ENCODE peak calls at places on chromosomes 12 and 14, in seven cellular contexts. T is adrenal gland, U is OCI-LY7, C is pancreas, E is fibroblast of pulmonary artery, I is fibroblast of villous mesenchyme, M is cardiac muscle cell. N is an unnamed sample.

GRCh38 chr12:66971816-66972215 is 292.9 kb upstream of the GRIP1 start:
- DNase-seq in T (no peak), U (no peak), C (no peak), E (no peak), I (no peak), M (no peak), N (no peak)

GRCh38 chr14:39267592-39268112 is 33.9 kb downstream of the MIA2 start:
- DNase-seq in T (no peak), U (peak), C (no peak), E (no peak), I (peak), M (peak), N (peak)

GRCh38 chr14:54642121-54642520 is 75.2 kb downstream of the SAMD4A start:
- DNase-seq in T (no peak), U (no peak), C (no peak), E (no peak), I (no peak), M (no peak), N (no peak)

GRCh38 chr14:21011136-21011535 is 12.0 kb downstream of the SLC39A2 start:
- DNase-seq in T (no peak), U (no peak), C (no peak), E (no peak), I (no peak), M (no peak), N (no peak)

GRCh38 chr12:100290016-100290415 is 23.0 kb downstream of the SCYL2 start:
- DNase-seq in T (no peak), U (no peak), C (no peak), E (no peak), I (no peak), M (no peak), N (no peak)

GRCh38 chr12:95548539-95549391 is 2.5 kb downstream of the USP44 start:
- DNase-seq in T (peak), U (peak), C (peak), E (no peak), I (no peak), M (no peak), N (no peak)

GRCh38 chr12:51424094-51424661 is 453 bp upstream of the SLC4A8 start:
- DNase-seq in T (no peak), U (no peak), C (no peak), E (no peak), I (no peak), M (no peak), N (no peak)

GRCh38 chr12:62581288-62582064 is 114.8 kb downstream of the MON2 start:
- DNase-seq in T (no peak), U (peak), C (no peak), E (peak), I (peak), M (peak), N (peak)

GRCh38 chr14:58633831-58634230 is 3.9 kb upstream of the DACT1 start:
- DNase-seq in T (no peak), U (no peak), C (no peak), E (peak), I (peak), M (no peak), N (peak)

GRCh38 chr14:89078021-89078676 is 253.7 kb downstream of the TTC8 start:
- DNase-seq in T (no peak), U (no peak), C (no peak), E (no peak), I (no peak), M (no peak), N (no peak)

DNA sequence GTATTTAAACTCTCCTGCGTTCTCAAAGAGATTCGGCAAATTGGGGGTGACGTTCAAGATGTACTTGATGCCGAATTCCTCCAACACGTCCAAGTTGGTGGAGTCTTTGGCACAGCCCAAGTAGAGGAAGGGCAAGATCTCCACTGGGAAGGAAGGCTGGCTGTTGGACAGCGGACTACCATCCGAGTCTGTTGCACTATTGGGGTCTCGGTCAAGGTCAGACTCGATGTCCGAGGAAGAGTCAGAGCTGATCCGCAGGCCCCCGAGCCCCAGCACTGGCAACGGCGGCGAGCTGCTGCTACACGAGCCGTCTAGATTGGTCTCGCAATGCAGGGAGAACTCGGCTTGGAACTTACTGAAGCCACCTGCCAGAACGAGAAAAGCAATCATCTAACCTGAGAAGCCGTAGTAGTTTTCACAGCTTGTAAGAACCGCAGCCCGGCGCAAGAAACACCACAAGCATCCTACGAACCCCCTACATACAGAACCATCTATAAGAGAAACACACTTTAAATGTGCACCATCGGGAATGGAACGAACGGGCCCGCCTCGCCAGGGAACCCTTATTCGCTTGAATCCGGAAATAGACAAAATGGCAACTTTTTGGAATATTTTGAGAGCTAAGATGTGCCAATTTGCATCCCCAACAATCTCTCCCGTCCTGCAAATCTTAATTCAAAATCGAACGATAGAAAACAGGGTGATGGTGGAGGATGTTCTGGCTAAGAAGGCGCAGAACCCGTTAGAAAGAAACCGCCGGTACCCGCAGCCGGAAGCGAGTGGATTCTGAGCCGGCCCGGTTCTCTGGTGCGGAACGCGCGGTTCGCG is 1.4 kb downstream of the DUSP6 start:
- DNase-seq in T (peak), U (no peak), C (no peak), E (peak), I (no peak), M (peak), N (peak)
- H3K4me3 ChIP-seq in T (peak), U (peak), C (peak), E (peak), I (peak), M (peak), N (peak)

DNA sequence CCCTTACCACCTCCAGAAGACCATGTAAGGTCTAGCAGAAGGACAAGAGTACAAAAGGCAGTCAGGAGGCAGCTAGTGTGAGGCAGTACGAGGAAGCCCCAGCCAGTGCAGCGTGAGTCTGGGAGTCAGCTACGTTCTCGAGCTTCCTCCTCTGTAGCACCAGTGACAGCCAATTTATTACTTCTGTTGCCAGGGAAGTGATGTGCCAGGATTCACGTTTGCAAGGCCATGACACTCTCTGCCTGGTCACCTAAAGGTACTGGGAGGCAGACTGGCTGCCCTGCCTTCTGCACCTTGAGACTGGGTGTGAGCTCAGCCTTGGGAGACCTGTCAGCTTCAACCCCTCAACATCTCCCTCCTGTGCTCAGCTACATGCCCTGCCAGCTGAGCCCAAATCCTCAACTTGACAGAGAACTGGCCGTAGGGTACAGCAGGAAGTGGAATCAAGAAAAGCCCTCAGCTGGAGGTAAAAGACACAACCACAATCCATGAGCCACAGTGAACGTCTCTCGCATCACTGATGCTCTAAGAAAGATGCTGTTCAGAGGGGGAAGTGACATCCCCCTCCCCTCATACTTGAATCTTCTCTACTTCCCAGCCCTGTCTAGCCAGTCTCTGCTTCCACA is 182.5 kb upstream of the RGS6 start:
- DNase-seq in T (peak), U (peak), C (peak), E (no peak), I (no peak), M (no peak), N (no peak)
- TF ChIP-seq CTCF in T (no peak), U (no peak), C (no peak), E (no peak), I (no peak), M (no peak), N (no peak)

GRCh38 chr12:6767301-6767591 is 1.1 kb downstream of the PTMS start:
- DNase-seq in T (no peak), U (no peak), C (no peak), E (no peak), I (no peak), M (peak), N (peak)
- H3K4me3 ChIP-seq in T (peak), U (peak), C (peak), E (peak), I (peak), M (peak), N (peak)

GRCh38 chr14:29222671-29223268 is 456.2 kb downstream of the FOXG1 start:
- DNase-seq in T (peak), U (no peak), C (no peak), E (peak), I (peak), M (peak), N (peak)
- TF ChIP-seq CTCF in T (peak), U (peak), C (no peak), E (peak), I (peak), M (peak), N (peak)

GRCh38 chr12:49336645-49337584 is at the start of gene C1QL4:
- DNase-seq in T (peak), U (peak), C (peak), E (peak), I (peak), M (peak), N (peak)

GRCh38 chr12:49334681-49335080 is 2.3 kb downstream of the C1QL4 start:
- DNase-seq in T (no peak), U (no peak), C (no peak), E (no peak), I (no peak), M (no peak), N (no peak)

GRCh38 chr12:49334226-49334625 is 2.8 kb downstream of the C1QL4 start:
- DNase-seq in T (no peak), U (no peak), C (no peak), E (no peak), I (no peak), M (no peak), N (no peak)

GRCh38 chr12:49335118-49335954 is 1.7 kb downstream of the C1QL4 start:
- DNase-seq in T (no peak), U (no peak), C (no peak), E (no peak), I (no peak), M (no peak), N (no peak)

DNA sequence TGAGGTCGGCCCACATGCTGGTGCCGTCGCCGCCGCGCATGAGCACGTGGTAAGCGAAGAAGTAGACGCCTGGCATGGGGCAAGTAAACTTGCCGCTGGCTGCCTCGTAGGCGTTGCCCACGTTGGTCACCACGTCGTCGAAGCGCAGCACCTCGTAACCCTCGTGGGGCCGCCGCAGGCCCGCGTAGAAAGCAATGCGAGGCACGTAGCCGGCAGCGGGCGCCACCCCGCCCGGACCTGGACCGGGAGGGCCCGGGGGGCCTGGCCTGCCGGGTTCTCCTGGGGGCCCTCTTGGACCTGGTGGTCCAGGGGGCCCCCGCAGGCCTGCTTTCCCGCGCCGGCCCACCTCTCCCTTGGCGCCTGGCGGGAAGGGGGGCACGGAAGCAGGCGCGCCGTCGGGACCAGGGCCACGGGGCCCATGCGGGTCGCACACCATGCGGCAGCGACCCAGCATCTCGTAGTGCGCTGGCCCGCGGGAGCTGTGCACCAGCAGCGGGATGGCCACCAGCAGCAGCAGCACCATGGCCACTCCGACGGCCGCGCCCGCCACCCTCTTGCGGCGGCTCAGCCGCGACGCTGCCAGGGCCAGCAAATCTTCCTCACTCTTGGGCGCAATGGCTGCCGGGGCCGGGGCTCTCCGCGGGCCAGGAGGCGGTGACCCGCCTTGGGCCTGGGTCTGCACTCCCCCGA is 888 bp downstream of the C1QL4 start:
- DNase-seq in T (no peak), U (no peak), C (no peak), E (no peak), I (no peak), M (no peak), N (no peak)
- H3K4me3 ChIP-seq in T (peak), U (no peak), C (no peak), E (no peak), I (no peak), M (no peak), N (no peak)

N was measured in AG10803.